ENCODE peak calls at places on chromosomes 2 and 18, in seven cellular contexts. T, R, G, V, P, Z and I are unnamed samples.
A peak's percentile ranks its signal among the peaks of the same experiment; 100 is the strongest.

GRCh38 chr2:43251171-43251731 is 24.8 kb upstream of the ZFP36L2 start:
- DNase-seq in Z (no peak), G (peak; percentile 80), R (peak; percentile 65), T (no peak), P (no peak), V (peak; percentile 75), I (no peak)

GRCh38 chr2:130341562-130342019 is 1.1 kb upstream of the IMP4 start:
- DNase-seq in Z (no peak), R (no peak), V (peak; percentile 19), P (no peak), G (no peak), T (no peak), I (no peak)

GRCh38 chr2:237092920-237093781 is 7.5 kb downstream of the COPS8 start:
- DNase-seq in R (peak; percentile 87), T (no peak), P (no peak), Z (no peak), G (peak; percentile 47), V (peak; percentile 70), I (no peak)

GRCh38 chr2:239286901-239287300 is 113.9 kb downstream of the HDAC4 start:
- DNase-seq in T (peak; percentile 68), V (no peak), G (no peak), P (no peak), R (no peak), Z (no peak), I (no peak)

GRCh38 chr18:12686100-12686499 is 16.4 kb downstream of the CEP76 start:
- DNase-seq in Z (no peak), R (peak; percentile 39), P (no peak), G (peak; percentile 24), V (no peak), T (no peak), I (no peak)

GRCh38 chr2:37767051-37767450 is 95.6 kb upstream of the CDC42EP3 start:
- DNase-seq in P (no peak), T (no peak), R (no peak), G (no peak), Z (no peak), V (no peak), I (no peak)

GRCh38 chr2:123771928-123772632 is 253.0 kb upstream of the CNTNAP5 start:
- DNase-seq in P (no peak), G (no peak), Z (no peak), R (no peak), T (no peak), V (no peak), I (no peak)

GRCh38 chr2:142315353-142315752 is 184.5 kb upstream of the LRP1B start:
- DNase-seq in G (no peak), Z (no peak), V (no peak), T (no peak), P (no peak), R (no peak), I (no peak)

GRCh38 chr2:17476820-17477219 is 41.4 kb downstream of the RAD51AP2 start:
- DNase-seq in G (no peak), P (no peak), V (no peak), R (no peak), T (no peak), Z (no peak), I (no peak)

GRCh38 chr2:211789984-211790383 is 748.6 kb downstream of the ERBB4 start:
- DNase-seq in Z (no peak), R (no peak), V (no peak), T (no peak), G (no peak), P (no peak), I (no peak)

GRCh38 chr2:183892315-183892941 is 705.9 kb upstream of the ZNF804A start:
- DNase-seq in T (peak; percentile 76), Z (no peak), P (no peak), R (no peak), V (no peak), G (no peak), I (no peak)

GRCh38 chr2:104863585-104864279 is 9.8 kb downstream of the POU3F3 start:
- DNase-seq in P (no peak), T (peak; percentile 67), G (no peak), R (no peak), V (no peak), Z (no peak), I (no peak)

GRCh38 chr2:69931832-69932595 is 17.1 kb downstream of the MXD1 start:
- DNase-seq in V (no peak), T (no peak), G (no peak), Z (peak; percentile 22), P (no peak), R (no peak), I (no peak)

GRCh38 chr2:235495373-235496238 is 1.8 kb downstream of the AGAP1 start:
- DNase-seq in T (peak; percentile 62), V (no peak), Z (no peak), G (no peak), P (no peak), R (no peak), I (no peak)

GRCh38 chr2:43725711-43726246 is 48.1 kb upstream of the DYNC2LI1 start:
- DNase-seq in G (no peak), R (no peak), V (no peak), Z (no peak), T (no peak), P (no peak), I (no peak)

GRCh38 chr2:146602856-146603255 is 1242.0 kb upstream of the ACVR2A start:
- DNase-seq in Z (no peak), V (no peak), T (no peak), G (no peak), P (no peak), R (peak; percentile 15), I (no peak)

GRCh38 chr2:67854103-67854502 is 208.7 kb downstream of the C1D start:
- DNase-seq in P (no peak), G (peak; percentile 50), R (no peak), Z (no peak), V (no peak), T (no peak), I (no peak)

GRCh38 chr2:64342195-64343099 is 111.5 kb upstream of the LGALSL start:
- DNase-seq in G (no peak), T (no peak), V (no peak), P (no peak), Z (no peak), R (no peak), I (no peak)

GRCh38 chr2:181145645-181146044 is 165.2 kb downstream of the UBE2E3 start:
- DNase-seq in Z (no peak), G (no peak), R (no peak), P (no peak), V (no peak), T (peak; percentile 73), I (no peak)

GRCh38 chr2:241142593-241142992 is 6.7 kb downstream of the PASK start:
- DNase-seq in V (no peak), T (peak; percentile 43), R (no peak), P (no peak), Z (no peak), G (no peak), I (no peak)

GRCh38 chr2:38070438-38070837 is 5.5 kb downstream of the CYP1B1 start:
- DNase-seq in G (no peak), P (no peak), Z (no peak), V (no peak), T (no peak), R (no peak), I (no peak)

GRCh38 chr2:11264007-11264406 is 80.4 kb downstream of the ROCK2 start:
- DNase-seq in P (no peak), Z (no peak), T (no peak), G (no peak), R (no peak), V (no peak), I (no peak)

GRCh38 chr18:78737006-78737915 is 242.4 kb upstream of the SALL3 start:
- DNase-seq in V (no peak), Z (no peak), G (no peak), T (no peak), P (peak; percentile 28), R (no peak), I (no peak)